ENCODE peak calls at places on chromosomes 5 and 9, in seven cellular contexts. K is K562, I is transverse colon, A is mucosa of descending colon, Y is psoas muscle, U is AG04449, G is endodermal cell. O is an unnamed sample.

GRCh38 chr5:80174790-80175189 is 81.1 kb downstream of the SERINC5 start:
- DNase-seq in G (peak), K (no peak), A (no peak), Y (no peak), I (no peak), U (no peak), O (no peak)

GRCh38 chr5:123807177-123807900 is 295.4 kb downstream of the CSNK1G3 start:
- DNase-seq in Y (no peak), G (no peak), A (no peak), I (no peak), U (peak), K (no peak), O (no peak)

GRCh38 chr9:131485206-131485605 is 17.5 kb upstream of the POMT1 start:
- DNase-seq in U (no peak), Y (peak), K (no peak), G (no peak), A (no peak), I (no peak), O (no peak)

GRCh38 chr5:181189962-181190710 is 14.9 kb downstream of the TRIM7 start:
- DNase-seq in K (peak), U (no peak), Y (peak), G (peak), I (peak), A (peak), O (no peak)

GRCh38 chr9:14096182-14096922 is 217.6 kb downstream of the NFIB start:
- DNase-seq in I (no peak), Y (no peak), U (no peak), K (no peak), G (no peak), A (no peak), O (peak)

GRCh38 chr5:68285857-68286611 is 70.5 kb downstream of the PIK3R1 start:
- DNase-seq in U (no peak), G (no peak), Y (no peak), A (no peak), I (no peak), K (peak), O (peak)

GRCh38 chr5:33153373-33153772 is 287.4 kb upstream of the TARS1 start:
- DNase-seq in U (no peak), G (no peak), I (no peak), A (no peak), K (no peak), Y (no peak), O (no peak)

GRCh38 chr5:134506054-134507039 is 19.1 kb upstream of the JADE2 start:
- DNase-seq in I (peak), A (peak), U (no peak), K (peak), G (peak), Y (peak), O (no peak)

GRCh38 chr5:71782393-71782770 is 63.3 kb downstream of the CARTPT start:
- DNase-seq in A (peak), Y (no peak), G (no peak), U (no peak), K (no peak), I (no peak), O (no peak)

GRCh38 chr5:71782771-71783770 is 64.0 kb downstream of the CARTPT start:
- DNase-seq in G (peak), A (peak), U (no peak), K (peak), I (peak), Y (peak), O (peak)

GRCh38 chr5:71780597-71780996 is 61.5 kb downstream of the CARTPT start:
- DNase-seq in A (no peak), K (no peak), I (no peak), Y (no peak), U (no peak), G (no peak), O (no peak)

GRCh38 chr5:71783891-71784290 is 64.8 kb downstream of the CARTPT start:
- DNase-seq in U (no peak), K (no peak), A (no peak), G (no peak), I (no peak), Y (no peak), O (no peak)

DNA sequence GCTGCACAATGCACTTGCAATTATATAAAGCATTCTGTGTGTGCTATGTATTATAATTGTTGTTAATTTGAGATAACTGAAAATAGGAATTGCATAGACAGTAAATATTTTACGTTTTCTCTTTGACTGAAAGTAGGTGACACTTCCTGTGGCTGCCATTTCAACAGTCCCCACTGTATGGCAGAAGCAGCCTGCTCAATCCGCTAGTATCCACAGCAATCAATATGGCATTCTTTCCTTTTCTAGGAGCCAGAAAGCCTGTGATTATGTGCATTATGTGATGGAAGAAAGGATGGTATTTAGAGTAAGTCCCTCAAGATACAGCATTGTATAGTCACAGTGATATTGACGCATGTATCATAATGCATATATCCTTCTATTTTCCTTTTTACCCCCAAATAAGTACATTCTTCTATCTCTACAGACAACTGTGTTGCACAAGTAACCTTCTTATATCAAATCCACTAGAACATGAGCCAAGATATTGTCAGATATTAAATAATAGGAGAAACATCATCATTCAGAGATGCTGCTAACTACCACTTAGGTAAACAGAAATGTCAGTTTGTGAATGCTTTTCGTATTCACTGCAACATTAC is 59.7 kb downstream of the CARTPT start:
- DNase-seq in K (no peak), I (no peak), Y (no peak), A (no peak), G (peak), U (no peak), O (peak)
- TF ChIP-seq CTCF in K (no peak), I (no peak), Y (peak), A (no peak), G (peak), U (peak), O (peak)

GRCh38 chr5:113212244-113212920 is 222.4 kb downstream of the TSSK1B start:
- DNase-seq in U (no peak), G (peak), I (no peak), K (no peak), A (no peak), Y (no peak), O (peak)
- H3K4me3 ChIP-seq in U (no peak), G (no peak), I (no peak), K (no peak), A (no peak), Y (no peak), O (no peak)

GRCh38 chr9:88075966-88076285 is 62.3 kb downstream of the SPATA31C2 start:
- DNase-seq in Y (no peak), I (no peak), G (no peak), K (no peak), U (no peak), A (no peak), O (no peak)
- TF ChIP-seq CTCF in Y (no peak), I (no peak), G (no peak), K (no peak), U (no peak), A (no peak), O (no peak)

DNA sequence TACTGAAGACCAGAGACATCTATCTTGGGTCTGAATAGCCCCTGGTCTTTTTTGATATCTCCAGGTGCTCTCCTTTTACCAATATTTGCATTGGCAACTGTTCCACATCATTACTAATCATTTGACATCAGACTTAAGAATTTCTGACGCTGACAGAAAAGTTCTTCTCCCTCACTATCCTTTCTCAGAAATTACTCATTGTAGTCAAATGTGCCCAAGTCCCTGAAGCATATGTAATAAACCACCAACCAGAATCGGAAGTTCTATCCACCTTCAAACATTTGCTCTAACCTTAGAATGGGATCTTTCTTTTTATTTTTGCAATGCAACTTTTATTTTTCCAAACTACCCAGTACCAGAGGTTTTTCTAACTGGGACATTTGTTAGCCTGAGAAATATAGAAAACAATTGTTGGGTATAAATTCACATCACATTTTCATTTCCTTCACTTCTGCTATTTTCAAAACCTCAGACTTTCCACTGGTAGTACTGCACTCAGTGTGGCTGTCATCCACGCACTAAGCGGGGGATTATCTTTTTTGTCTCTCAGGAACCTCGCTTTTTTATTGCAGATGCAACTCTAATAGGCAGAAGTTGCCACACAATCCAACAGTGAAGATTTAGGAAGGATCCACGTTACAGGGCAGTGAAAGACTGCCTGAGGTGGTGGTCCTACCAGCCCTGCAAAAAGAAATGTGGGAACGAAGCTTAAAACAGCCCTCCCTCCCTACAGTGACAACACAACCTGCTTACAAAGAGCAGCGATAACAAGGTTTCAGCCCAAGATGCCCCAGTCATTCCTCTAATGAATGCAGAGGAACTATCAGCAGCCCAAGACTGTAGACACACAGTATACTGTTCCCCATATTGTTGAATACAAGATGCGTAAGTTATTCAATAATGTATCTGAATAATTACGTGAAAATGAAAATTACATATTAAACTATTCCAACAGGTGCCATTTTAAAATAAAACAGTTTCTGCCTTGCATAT is 201.2 kb downstream of the EBF1 start:
- DNase-seq in K (no peak), G (no peak), A (no peak), I (no peak), Y (no peak), U (no peak), O (peak)
- H3K4me3 ChIP-seq in K (no peak), G (no peak), A (no peak), I (no peak), Y (no peak), U (no peak), O (no peak)

GRCh38 chr9:113181165-113181564 is 30.4 kb downstream of the SLC31A2 start:
- DNase-seq in K (no peak), Y (no peak), I (no peak), G (no peak), A (no peak), U (no peak), O (no peak)

GRCh38 chr9:113178087-113178486 is 27.3 kb downstream of the SLC31A2 start:
- DNase-seq in A (no peak), K (no peak), Y (no peak), U (no peak), I (no peak), G (no peak), O (peak)

GRCh38 chr9:113176748-113177147 is 25.9 kb downstream of the SLC31A2 start:
- DNase-seq in K (no peak), I (no peak), U (no peak), Y (no peak), A (no peak), G (no peak), O (no peak)

GRCh38 chr9:113184089-113184488 is 33.3 kb downstream of the SLC31A2 start:
- DNase-seq in I (no peak), A (no peak), G (no peak), U (no peak), K (no peak), Y (no peak), O (no peak)

DNA sequence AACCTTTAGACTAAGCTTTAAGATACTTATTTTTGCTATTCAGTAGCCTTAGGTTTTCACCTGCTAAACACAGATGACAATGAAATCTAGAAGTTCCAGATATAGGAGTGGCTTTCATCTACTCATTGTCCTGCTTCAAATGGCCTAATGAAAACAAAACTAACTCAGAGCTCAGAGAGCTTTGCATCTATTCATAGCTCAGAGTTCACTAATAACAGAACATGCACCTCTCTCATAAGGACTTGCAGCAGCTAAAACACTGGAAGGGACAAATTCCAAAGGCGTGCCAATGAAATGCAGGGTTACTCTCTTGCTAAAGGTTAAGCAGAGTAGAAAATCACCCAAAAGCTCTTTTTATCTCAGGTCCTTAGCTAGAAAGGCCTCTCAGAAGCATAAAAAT is 29.0 kb downstream of the SLC31A2 start:
- DNase-seq in K (no peak), Y (no peak), G (no peak), I (no peak), U (no peak), A (no peak), O (no peak)
- TF ChIP-seq CTCF in K (no peak), Y (no peak), G (no peak), I (no peak), U (no peak), A (no peak), O (no peak)

DNA sequence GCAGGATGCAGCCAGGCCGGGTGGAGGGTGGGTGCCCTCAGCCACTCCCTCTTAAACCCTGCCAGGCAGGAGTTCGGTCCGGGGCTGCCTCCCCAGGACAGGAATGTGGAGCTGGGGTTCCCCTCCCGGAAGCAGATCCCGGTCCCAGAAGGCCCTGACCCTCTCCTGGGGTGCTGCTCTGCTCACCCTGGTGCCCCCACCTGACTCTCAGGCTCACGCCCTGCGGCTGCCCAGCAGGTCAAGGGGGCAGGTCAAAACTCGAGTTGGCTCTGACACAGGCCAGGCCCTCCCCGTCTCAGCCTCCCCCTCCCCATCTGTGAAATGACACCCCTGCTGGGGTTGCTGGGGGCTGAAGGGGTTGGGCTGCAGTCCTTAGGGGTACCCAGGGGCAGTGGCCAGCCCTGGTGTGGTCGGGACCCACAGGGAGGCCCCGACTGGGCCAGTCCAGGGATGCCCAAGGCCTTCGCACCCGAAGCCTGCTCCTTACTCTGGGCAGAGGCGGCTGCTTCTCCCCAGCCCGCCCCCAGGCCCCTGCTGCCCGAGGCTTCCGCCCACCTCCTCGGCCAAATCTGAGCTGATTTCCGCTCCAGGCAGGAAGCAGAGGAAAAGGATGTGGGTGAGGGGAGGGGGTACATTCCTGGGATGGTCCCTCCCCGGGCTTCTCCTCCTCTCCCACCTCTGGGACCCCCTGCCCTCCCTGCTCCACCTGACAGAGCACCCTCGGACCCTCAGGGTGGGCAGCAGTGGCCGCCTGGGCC is 3.9 kb upstream of the NRARP start:
- DNase-seq in I (no peak), Y (peak), A (peak), K (no peak), G (peak), U (no peak), O (no peak)
- H3K4me3 ChIP-seq in I (peak), Y (peak), A (no peak), K (no peak), G (no peak), U (no peak), O (no peak)

O was measured in fibroblast of mammary gland.